ENCODE peak calls at places on chromosome 6, in six cellular contexts. One of them, this sample, is unnamed.

GRCh38 chr6:92297101-92297500 is 1122.3 kb downstream of the EPHA7 start:
- DNase-seq in endothelial cell of umbilical vein: no peak
- DNase-seq in K562: no peak
- DNase-seq in GM12878: no peak
- DNase-seq in HepG2: no peak
- DNase-seq in A549: no peak
- DNase-seq in this sample: no peak

GRCh38 chr6:145263807-145264206 is 471.5 kb downstream of the EPM2A start:
- DNase-seq in HepG2: no peak
- DNase-seq in A549: no peak
- DNase-seq in GM12878: no peak
- DNase-seq in endothelial cell of umbilical vein: no peak
- DNase-seq in K562: no peak
- DNase-seq in this sample: no peak

GRCh38 chr6:140846518-140847277 is 1286.0 kb upstream of the GJE1 start:
- DNase-seq in GM12878: no peak
- DNase-seq in endothelial cell of umbilical vein: peak; percentile 64
- DNase-seq in K562: no peak
- DNase-seq in A549: no peak
- DNase-seq in HepG2: no peak
- DNase-seq in this sample: no peak

GRCh38 chr6:154766288-154766687 is 33.1 kb downstream of the SCAF8 start:
- DNase-seq in GM12878: no peak
- DNase-seq in K562: no peak
- DNase-seq in endothelial cell of umbilical vein: peak; percentile 8
- DNase-seq in HepG2: no peak
- DNase-seq in A549: no peak
- DNase-seq in this sample: no peak

GRCh38 chr6:80527552-80528052 is 421.1 kb downstream of the BCKDHB start:
- DNase-seq in A549: peak; percentile 72
- DNase-seq in GM12878: no peak
- DNase-seq in K562: no peak
- DNase-seq in HepG2: peak; percentile 93
- DNase-seq in endothelial cell of umbilical vein: no peak
- DNase-seq in this sample: no peak

GRCh38 chr6:47168176-47168575 is 126.0 kb upstream of the ADGRF1 start:
- DNase-seq in endothelial cell of umbilical vein: no peak
- DNase-seq in K562: no peak
- DNase-seq in GM12878: no peak
- DNase-seq in HepG2: peak; percentile 52
- DNase-seq in A549: peak; percentile 91
- DNase-seq in this sample: peak; percentile 84

GRCh38 chr6:43009124-43009523 is 4.6 kb downstream of the MEA1 start:
- DNase-seq in GM12878: no peak
- DNase-seq in A549: peak; percentile 58
- DNase-seq in HepG2: peak; percentile 49
- DNase-seq in K562: peak; percentile 58
- DNase-seq in endothelial cell of umbilical vein: peak; percentile 49
- DNase-seq in this sample: peak; percentile 62

GRCh38 chr6:138105880-138106664 is 1.1 kb downstream of the PERP start:
- DNase-seq in A549: peak; percentile 29
- DNase-seq in HepG2: peak; percentile 63
- DNase-seq in GM12878: no peak
- DNase-seq in K562: no peak
- DNase-seq in endothelial cell of umbilical vein: peak; percentile 58
- DNase-seq in this sample: no peak

GRCh38 chr6:77292564-77293546 is 170.4 kb downstream of the HTR1B start:
- DNase-seq in GM12878: no peak
- DNase-seq in K562: no peak
- DNase-seq in A549: peak; percentile 77
- DNase-seq in endothelial cell of umbilical vein: peak; percentile 97
- DNase-seq in HepG2: no peak
- DNase-seq in this sample: no peak

GRCh38 chr6:147434508-147434907 is 74.0 kb upstream of the SAMD5 start:
- DNase-seq in GM12878: no peak
- DNase-seq in A549: no peak
- DNase-seq in K562: no peak
- DNase-seq in HepG2: no peak
- DNase-seq in endothelial cell of umbilical vein: peak; percentile 8
- DNase-seq in this sample: no peak

GRCh38 chr6:16533721-16534136 is 227.5 kb downstream of the ATXN1 start:
- DNase-seq in K562: no peak
- DNase-seq in A549: peak; percentile 6
- DNase-seq in HepG2: no peak
- DNase-seq in endothelial cell of umbilical vein: no peak
- DNase-seq in GM12878: no peak
- DNase-seq in this sample: no peak

GRCh38 chr6:118485601-118486550 is 62.2 kb upstream of the PLN start:
- DNase-seq in K562: no peak
- DNase-seq in A549: no peak
- DNase-seq in GM12878: peak; percentile 35
- DNase-seq in HepG2: no peak
- DNase-seq in endothelial cell of umbilical vein: no peak
- DNase-seq in this sample: no peak

GRCh38 chr6:118770112-118770788 is 118.9 kb upstream of the CEP85L start:
- DNase-seq in endothelial cell of umbilical vein: no peak
- DNase-seq in A549: no peak
- DNase-seq in HepG2: no peak
- DNase-seq in GM12878: no peak
- DNase-seq in K562: no peak
- DNase-seq in this sample: no peak

GRCh38 chr6:161542581-161542980 is 268.7 kb upstream of the AGPAT4 start:
- DNase-seq in K562: no peak
- DNase-seq in HepG2: no peak
- DNase-seq in A549: no peak
- DNase-seq in GM12878: no peak
- DNase-seq in endothelial cell of umbilical vein: no peak
- DNase-seq in this sample: no peak

GRCh38 chr6:157487110-157487773 is 106.3 kb downstream of the ZDHHC14 start:
- DNase-seq in K562: no peak
- DNase-seq in HepG2: no peak
- DNase-seq in A549: no peak
- DNase-seq in GM12878: no peak
- DNase-seq in endothelial cell of umbilical vein: no peak
- DNase-seq in this sample: no peak

GRCh38 chr6:73389854-73390253 is 4.8 kb upstream of the DDX43 start:
- DNase-seq in endothelial cell of umbilical vein: no peak
- DNase-seq in GM12878: no peak
- DNase-seq in K562: no peak
- DNase-seq in HepG2: no peak
- DNase-seq in A549: no peak
- DNase-seq in this sample: no peak

GRCh38 chr6:13834762-13835161 is 20.4 kb upstream of the MCUR1 start:
- DNase-seq in HepG2: no peak
- DNase-seq in endothelial cell of umbilical vein: no peak
- DNase-seq in A549: no peak
- DNase-seq in K562: no peak
- DNase-seq in GM12878: no peak
- DNase-seq in this sample: no peak

GRCh38 chr6:36130672-36131516 is 581 bp downstream of the MAPK13 start:
- DNase-seq in GM12878: no peak
- DNase-seq in K562: no peak
- DNase-seq in A549: no peak
- DNase-seq in endothelial cell of umbilical vein: no peak
- DNase-seq in HepG2: peak; percentile 73
- DNase-seq in this sample: no peak

GRCh38 chr6:155126727-155127439 is 131.8 kb downstream of the TIAM2 start:
- DNase-seq in A549: peak; percentile 72
- DNase-seq in K562: peak; percentile 33
- DNase-seq in HepG2: peak; percentile 93
- DNase-seq in GM12878: no peak
- DNase-seq in endothelial cell of umbilical vein: peak; percentile 78
- DNase-seq in this sample: peak; percentile 46

GRCh38 chr6:12336121-12336971 is 46.2 kb downstream of the EDN1 start:
- DNase-seq in K562: no peak
- DNase-seq in endothelial cell of umbilical vein: no peak
- DNase-seq in GM12878: no peak
- DNase-seq in HepG2: no peak
- DNase-seq in A549: peak; percentile 64
- DNase-seq in this sample: no peak

GRCh38 chr6:63307581-63308246 is 12.1 kb downstream of the LGSN start:
- DNase-seq in endothelial cell of umbilical vein: peak; percentile 53
- DNase-seq in A549: peak; percentile 62
- DNase-seq in GM12878: peak; percentile 13
- DNase-seq in HepG2: peak; percentile 72
- DNase-seq in K562: peak; percentile 10
- DNase-seq in this sample: peak; percentile 67

GRCh38 chr6:74645108-74645849 is 560.6 kb downstream of the COL12A1 start:
- DNase-seq in HepG2: no peak
- DNase-seq in A549: no peak
- DNase-seq in GM12878: no peak
- DNase-seq in K562: no peak
- DNase-seq in endothelial cell of umbilical vein: no peak
- DNase-seq in this sample: no peak

GRCh38 chr6:45136495-45136894 is 191.6 kb upstream of the RUNX2 start:
- DNase-seq in K562: no peak
- DNase-seq in A549: no peak
- DNase-seq in HepG2: no peak
- DNase-seq in GM12878: no peak
- DNase-seq in endothelial cell of umbilical vein: no peak
- DNase-seq in this sample: no peak

GRCh38 chr6:159760602-159761057 is 1.2 kb upstream of the ACAT2 start:
- DNase-seq in K562: peak; percentile 9
- DNase-seq in A549: peak; percentile 16
- DNase-seq in endothelial cell of umbilical vein: peak; percentile 44
- DNase-seq in HepG2: peak; percentile 24
- DNase-seq in GM12878: no peak
- DNase-seq in this sample: no peak

GRCh38 chr6:75094614-75095321 is 111.1 kb downstream of the COL12A1 start:
- DNase-seq in K562: no peak
- DNase-seq in GM12878: no peak
- DNase-seq in HepG2: no peak
- DNase-seq in endothelial cell of umbilical vein: no peak
- DNase-seq in A549: peak; percentile 9
- DNase-seq in this sample: no peak

GRCh38 chr6:14713966-14714631 is 531.8 kb upstream of the JARID2 start:
- DNase-seq in K562: no peak
- DNase-seq in endothelial cell of umbilical vein: no peak
- DNase-seq in HepG2: no peak
- DNase-seq in GM12878: no peak
- DNase-seq in A549: no peak
- DNase-seq in this sample: no peak

GRCh38 chr6:111503194-111503593 is 20.2 kb upstream of the REV3L start:
- DNase-seq in HepG2: no peak
- DNase-seq in A549: no peak
- DNase-seq in endothelial cell of umbilical vein: no peak
- DNase-seq in GM12878: no peak
- DNase-seq in K562: no peak
- DNase-seq in this sample: no peak

GRCh38 chr6:48919555-48919954 is 543.5 kb downstream of the MMUT start:
- DNase-seq in GM12878: no peak
- DNase-seq in K562: no peak
- DNase-seq in endothelial cell of umbilical vein: no peak
- DNase-seq in A549: no peak
- DNase-seq in HepG2: no peak
- DNase-seq in this sample: no peak

GRCh38 chr6:166112580-166112979 is 55.1 kb downstream of the TBXT start:
- DNase-seq in GM12878: no peak
- DNase-seq in A549: peak; percentile 71
- DNase-seq in K562: no peak
- DNase-seq in HepG2: peak; percentile 15
- DNase-seq in endothelial cell of umbilical vein: no peak
- DNase-seq in this sample: peak; percentile 10
- TF ChIP-seq MYC in GM12878: no peak
- TF ChIP-seq MYC in A549: no peak
- TF ChIP-seq MYC in K562: no peak
- TF ChIP-seq MYC in HepG2: no peak
- TF ChIP-seq MYC in endothelial cell of umbilical vein: no peak
- TF ChIP-seq MYC in this sample: no peak

GRCh38 chr6:31970604-31971271 is 1.2 kb downstream of the DXO start:
- DNase-seq in K562: no peak
- DNase-seq in HepG2: no peak
- DNase-seq in GM12878: no peak
- DNase-seq in endothelial cell of umbilical vein: no peak
- DNase-seq in A549: no peak
- DNase-seq in this sample: no peak
- TF ChIP-seq POLR2A in K562: no peak
- TF ChIP-seq POLR2A in HepG2: peak; percentile 17
- TF ChIP-seq POLR2A in GM12878: peak; percentile 41
- TF ChIP-seq POLR2A in endothelial cell of umbilical vein: no peak
- TF ChIP-seq POLR2A in A549: no peak
- TF ChIP-seq POLR2A in this sample: no peak

GRCh38 chr6:152057832-152058498 is 250.5 kb downstream of the ESR1 start:
- DNase-seq in K562: no peak
- DNase-seq in HepG2: no peak
- DNase-seq in endothelial cell of umbilical vein: no peak
- DNase-seq in GM12878: no peak
- DNase-seq in A549: no peak
- DNase-seq in this sample: no peak

GRCh38 chr6:152052061-152052460 is 244.6 kb downstream of the ESR1 start:
- DNase-seq in HepG2: no peak
- DNase-seq in endothelial cell of umbilical vein: no peak
- DNase-seq in GM12878: no peak
- DNase-seq in K562: no peak
- DNase-seq in A549: no peak
- DNase-seq in this sample: no peak

GRCh38 chr6:152053332-152053731 is 245.8 kb downstream of the ESR1 start:
- DNase-seq in A549: no peak
- DNase-seq in K562: no peak
- DNase-seq in endothelial cell of umbilical vein: no peak
- DNase-seq in GM12878: no peak
- DNase-seq in HepG2: no peak
- DNase-seq in this sample: no peak

GRCh38 chr6:152055517-152055916 is 248.0 kb downstream of the ESR1 start:
- DNase-seq in K562: no peak
- DNase-seq in A549: no peak
- DNase-seq in HepG2: no peak
- DNase-seq in endothelial cell of umbilical vein: no peak
- DNase-seq in GM12878: no peak
- DNase-seq in this sample: no peak

GRCh38 chr6:152054441-152054840 is 247.0 kb downstream of the ESR1 start:
- DNase-seq in A549: peak; percentile 39
- DNase-seq in endothelial cell of umbilical vein: no peak
- DNase-seq in HepG2: peak; percentile 43
- DNase-seq in GM12878: no peak
- DNase-seq in K562: no peak
- DNase-seq in this sample: no peak
- TF ChIP-seq MYC in A549: no peak
- TF ChIP-seq MYC in endothelial cell of umbilical vein: no peak
- TF ChIP-seq MYC in HepG2: no peak
- TF ChIP-seq MYC in GM12878: no peak
- TF ChIP-seq MYC in K562: no peak
- TF ChIP-seq MYC in this sample: no peak

GRCh38 chr6:3068329-3069223 is at the start of gene RIPK1:
- DNase-seq in K562: peak; percentile 98
- DNase-seq in endothelial cell of umbilical vein: peak; percentile 82
- DNase-seq in A549: peak; percentile 86
- DNase-seq in HepG2: peak; percentile 89
- DNase-seq in GM12878: peak; percentile 40
- DNase-seq in this sample: peak; percentile 95
- TF ChIP-seq POLR2A in K562: peak; percentile 95
- TF ChIP-seq POLR2A in endothelial cell of umbilical vein: peak; percentile 78
- TF ChIP-seq POLR2A in A549: peak; percentile 83
- TF ChIP-seq POLR2A in HepG2: peak; percentile 76
- TF ChIP-seq POLR2A in GM12878: peak; percentile 84
- TF ChIP-seq POLR2A in this sample: peak; percentile 83